ENCODE peak calls at places on chromosomes 11 and 22, in seven cellular contexts. T is bronchial epithelial cell, U is Calu3, E is GM10248, S is astrocyte of the spinal cord, A is MCF 10A, O is BE2C. P is an unnamed sample.
A peak's percentile ranks its signal among the peaks of the same experiment; 100 is the strongest.

GRCh38 chr11:27459191-27459590 is 13.4 kb downstream of the LGR4 start:
- DNase-seq in S (no peak), O (no peak), U (no peak), E (no peak), A (no peak), T (no peak), P (no peak)

GRCh38 chr11:18392434-18393321 is 1.7 kb upstream of the LDHA start:
- DNase-seq in S (no peak), A (peak; percentile 71), E (no peak), U (no peak), T (no peak), O (no peak), P (no peak)

GRCh38 chr11:71228961-71229360 is 23.4 kb downstream of the SHANK2 start:
- DNase-seq in S (no peak), E (no peak), T (no peak), U (no peak), A (no peak), O (no peak), P (no peak)

GRCh38 chr11:76459299-76459698 is 14.5 kb downstream of the EMSY start:
- DNase-seq in T (peak; percentile 23), O (no peak), E (no peak), A (peak; percentile 5), S (no peak), U (no peak), P (no peak)

GRCh38 chr11:37967635-37968034 is 1369.6 kb upstream of the RAG2 start:
- DNase-seq in S (no peak), T (no peak), U (no peak), O (no peak), E (no peak), A (no peak), P (no peak)

GRCh38 chr22:39242809-39243442 is 1.9 kb downstream of the PDGFB start:
- DNase-seq in O (no peak), S (no peak), A (no peak), E (no peak), T (no peak), U (peak; percentile 77), P (no peak)

GRCh38 chr11:122559734-122560382 is 95.7 kb upstream of the UBASH3B start:
- DNase-seq in E (no peak), S (no peak), T (peak; percentile 7), U (no peak), O (peak; percentile 23), A (peak; percentile 10), P (no peak)

GRCh38 chr11:86193297-86194095 is 51.1 kb upstream of the EED start:
- DNase-seq in S (peak; percentile 79), A (peak; percentile 92), O (peak; percentile 70), T (peak; percentile 78), E (peak; percentile 75), U (peak; percentile 67), P (peak; percentile 88)

GRCh38 chr22:50697667-50698506 is 25.3 kb downstream of the SHANK3 start:
- DNase-seq in U (no peak), O (peak; percentile 17), A (no peak), T (no peak), E (no peak), S (no peak), P (no peak)

GRCh38 chr22:44026630-44027511 is 2.8 kb downstream of the PARVB start:
- DNase-seq in T (no peak), E (peak; percentile 88), A (no peak), S (peak; percentile 44), U (no peak), O (no peak), P (peak; percentile 92)

GRCh38 chr22:44023404-44024287 is 456 bp upstream of the PARVB start:
- DNase-seq in U (peak; percentile 58), A (peak; percentile 8), O (peak; percentile 52), T (no peak), E (peak; percentile 80), S (peak; percentile 38), P (peak; percentile 86)

GRCh38 chr22:44024288-44024908 is at the start of gene PARVB:
- DNase-seq in S (no peak), E (peak; percentile 39), A (no peak), O (peak; percentile 45), T (no peak), U (peak; percentile 15), P (peak; percentile 64)

GRCh38 chr22:44026066-44026629 is 2.0 kb downstream of the PARVB start:
- DNase-seq in S (no peak), U (no peak), T (no peak), E (no peak), A (no peak), O (no peak), P (no peak)

DNA sequence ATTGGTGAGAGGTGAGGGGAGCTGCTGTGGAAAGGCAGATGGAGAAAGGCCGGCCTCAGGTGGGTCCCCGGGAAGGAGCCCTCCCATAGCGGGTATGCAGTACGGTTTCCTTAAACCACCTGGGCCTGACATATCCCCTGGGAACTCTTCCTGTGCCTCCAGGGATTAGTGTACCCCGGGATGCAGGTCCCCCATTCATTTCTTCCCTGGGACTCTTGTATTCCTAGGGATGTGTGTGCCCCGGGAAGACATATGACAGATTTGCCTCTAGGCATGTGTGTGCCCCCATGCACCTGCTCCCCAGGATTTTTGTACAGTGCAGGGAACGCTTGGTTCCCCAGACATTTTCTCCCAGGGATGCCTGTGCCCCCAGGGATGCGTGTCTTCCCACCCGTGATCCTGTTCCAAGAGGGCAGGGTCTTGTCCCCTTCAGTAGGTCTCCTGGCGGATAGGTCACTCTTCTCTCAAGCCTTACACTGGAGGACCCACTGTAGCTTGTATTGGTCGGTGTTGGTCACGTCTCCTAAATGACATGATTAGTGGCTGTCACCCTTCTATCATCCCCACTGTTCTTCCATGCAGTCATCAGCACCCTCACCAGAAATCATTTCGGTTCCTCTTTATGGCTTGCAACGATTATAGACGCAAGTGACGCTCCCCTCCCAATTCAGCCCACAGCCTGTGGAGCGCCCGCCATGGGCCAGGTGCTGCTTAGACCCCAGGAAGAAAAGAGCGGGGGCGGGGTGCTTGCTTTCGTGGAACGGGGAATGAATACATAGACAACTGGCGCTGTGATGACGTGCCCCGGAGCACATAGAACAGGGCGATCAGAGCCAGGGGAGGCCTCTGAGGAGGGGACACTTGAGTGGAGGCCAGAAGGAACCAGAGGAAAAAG is 1.3 kb downstream of the PARVB start:
- DNase-seq in E (peak; percentile 91), U (no peak), S (no peak), T (no peak), O (no peak), A (no peak), P (peak; percentile 93)
- TF ChIP-seq CTCF in E (no peak), U (no peak), S (no peak), T (no peak), O (no peak), A (no peak), P (no peak)

GRCh38 chr11:723120-723883 is 17.3 kb downstream of the EPS8L2 start:
- DNase-seq in A (peak; percentile 60), S (peak; percentile 63), T (no peak), E (peak; percentile 73), O (peak; percentile 43), U (peak; percentile 59), P (peak; percentile 85)
- TF ChIP-seq CTCF in A (peak; percentile 67), S (peak; percentile 62), T (peak; percentile 31), E (peak; percentile 57), O (peak; percentile 55), U (peak; percentile 67), P (peak; percentile 49)

DNA sequence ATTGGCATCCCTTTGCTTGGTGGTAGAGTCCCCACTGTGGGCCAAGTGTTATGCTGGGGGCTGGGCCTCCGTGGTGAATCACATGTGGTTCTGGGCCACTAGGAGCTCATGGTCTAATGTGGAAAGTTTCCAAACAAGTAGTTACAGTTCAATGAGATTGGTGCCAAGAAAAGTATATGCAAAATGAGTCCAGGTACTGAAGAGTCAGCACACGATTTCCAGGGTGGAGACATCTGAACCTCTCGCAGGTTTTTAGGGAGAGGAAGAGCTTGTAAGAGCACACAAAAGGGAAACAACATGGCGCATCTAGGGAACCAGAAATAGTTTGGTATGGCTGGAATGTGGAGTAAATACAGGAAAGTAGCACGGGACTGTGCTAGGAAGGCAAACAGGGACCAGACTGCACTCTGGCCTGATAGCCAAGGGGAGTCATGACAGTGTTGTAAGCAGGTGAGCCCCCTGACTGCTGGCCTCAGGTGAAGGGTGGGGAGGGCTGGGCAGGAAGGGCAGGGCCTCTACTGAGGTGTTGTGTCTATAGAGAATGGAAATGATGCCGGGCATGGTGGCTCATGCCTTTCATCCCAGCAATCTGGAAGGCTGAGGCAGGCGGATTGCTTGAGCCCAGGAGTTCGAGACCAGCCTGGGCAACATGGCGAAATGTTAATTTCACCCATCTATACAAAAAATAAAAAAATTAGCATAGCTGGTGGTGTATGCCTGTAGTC is 12.6 kb downstream of the POLR2F start:
- DNase-seq in U (no peak), S (peak; percentile 49), O (no peak), A (peak; percentile 37), T (no peak), E (no peak), P (no peak)
- TF ChIP-seq CTCF in U (no peak), S (no peak), O (no peak), A (no peak), T (no peak), E (no peak), P (no peak)

GRCh38 chr11:47257518-47258316 is at the start of gene NR1H3:
- DNase-seq in U (peak; percentile 34), T (no peak), O (peak; percentile 50), A (peak; percentile 88), E (peak; percentile 47), S (peak; percentile 59), P (peak; percentile 39)
- TF ChIP-seq CTCF in U (peak; percentile 25), T (peak; percentile 23), O (peak; percentile 53), A (peak; percentile 32), E (peak; percentile 36), S (peak; percentile 73), P (peak; percentile 19)

GRCh38 chr22:43207386-43207785 is 20.5 kb upstream of the TTLL12 start:
- DNase-seq in U (no peak), A (no peak), S (no peak), T (no peak), O (no peak), E (no peak), P (no peak)

GRCh38 chr22:43205261-43205691 is 18.3 kb upstream of the TTLL12 start:
- DNase-seq in U (no peak), A (no peak), S (no peak), T (no peak), E (no peak), O (no peak), P (no peak)

GRCh38 chr22:43207849-43208702 is 21.1 kb upstream of the TTLL12 start:
- DNase-seq in S (no peak), U (no peak), A (no peak), T (no peak), O (no peak), E (no peak), P (no peak)

GRCh38 chr22:43205748-43206514 is 19.0 kb upstream of the TTLL12 start:
- DNase-seq in O (no peak), S (no peak), T (no peak), U (no peak), A (no peak), E (no peak), P (no peak)

GRCh38 chr22:43206515-43207161 is 19.7 kb upstream of the TTLL12 start:
- DNase-seq in A (no peak), S (no peak), U (no peak), O (no peak), E (no peak), T (no peak), P (no peak)
- TF ChIP-seq CTCF in A (no peak), S (no peak), U (no peak), O (no peak), E (no peak), T (no peak), P (no peak)

P was measured in GM20000.